ENCODE peak calls at places on chromosomes 2 and 18, in four cellular contexts. One of them, this sample, is unnamed. For H3K4me1, the result is how much of the 10 kb centered on the place peaks cover.

GRCh38 chr2:174336403-174337336 is 1.9 kb downstream of the SP9 start:
- DNase-seq in mesendoderm: peak
- DNase-seq in astrocyte: no peak
- DNase-seq in neuronal stem cell: peak
- DNase-seq in this sample: peak

GRCh38 chr2:9769171-9770005 is 73.9 kb upstream of the TAF1B start:
- DNase-seq in neuronal stem cell: no peak
- DNase-seq in mesendoderm: peak
- DNase-seq in astrocyte: peak
- DNase-seq in this sample: no peak

GRCh38 chr18:37450434-37451133 is 115.0 kb downstream of the CELF4 start:
- DNase-seq in astrocyte: no peak
- DNase-seq in mesendoderm: peak
- DNase-seq in neuronal stem cell: peak
- DNase-seq in this sample: no peak

GRCh38 chr2:71292159-71292558 is 39.4 kb upstream of the ZNF638 start:
- DNase-seq in mesendoderm: no peak
- DNase-seq in astrocyte: no peak
- DNase-seq in neuronal stem cell: no peak
- DNase-seq in this sample: no peak

GRCh38 chr2:117686699-117687098 is 127.8 kb upstream of the DDX18 start:
- DNase-seq in mesendoderm: no peak
- DNase-seq in astrocyte: no peak
- DNase-seq in neuronal stem cell: no peak
- DNase-seq in this sample: no peak

GRCh38 chr2:1770566-1771380 is 26.5 kb upstream of the PXDN start:
- DNase-seq in mesendoderm: no peak
- DNase-seq in astrocyte: no peak
- DNase-seq in neuronal stem cell: no peak
- DNase-seq in this sample: no peak

GRCh38 chr2:207828361-207829057 is 58.8 kb upstream of the FZD5 start:
- DNase-seq in neuronal stem cell: no peak
- DNase-seq in mesendoderm: no peak
- DNase-seq in astrocyte: no peak
- DNase-seq in this sample: no peak

GRCh38 chr18:61019902-61020301 is 313.3 kb upstream of the CDH20 start:
- DNase-seq in neuronal stem cell: no peak
- DNase-seq in astrocyte: no peak
- DNase-seq in mesendoderm: no peak
- DNase-seq in this sample: no peak

GRCh38 chr2:46815121-46815802 is 100.3 kb downstream of the MCFD2 start:
- DNase-seq in mesendoderm: peak
- DNase-seq in astrocyte: no peak
- DNase-seq in neuronal stem cell: no peak
- DNase-seq in this sample: peak

GRCh38 chr18:75317300-75317699 is 106.7 kb downstream of the TSHZ1 start:
- DNase-seq in neuronal stem cell: no peak
- DNase-seq in astrocyte: no peak
- DNase-seq in mesendoderm: no peak
- DNase-seq in this sample: no peak

GRCh38 chr18:75320506-75320905 is 107.0 kb downstream of the SMIM21 start:
- DNase-seq in neuronal stem cell: no peak
- DNase-seq in mesendoderm: no peak
- DNase-seq in astrocyte: no peak
- DNase-seq in this sample: no peak

GRCh38 chr18:75316826-75317225 is 106.2 kb downstream of the TSHZ1 start:
- DNase-seq in mesendoderm: no peak
- DNase-seq in astrocyte: no peak
- DNase-seq in neuronal stem cell: no peak
- DNase-seq in this sample: no peak

GRCh38 chr18:75319905-75320304 is 107.6 kb downstream of the SMIM21 start:
- DNase-seq in astrocyte: no peak
- DNase-seq in mesendoderm: no peak
- DNase-seq in neuronal stem cell: no peak
- DNase-seq in this sample: no peak

DNA sequence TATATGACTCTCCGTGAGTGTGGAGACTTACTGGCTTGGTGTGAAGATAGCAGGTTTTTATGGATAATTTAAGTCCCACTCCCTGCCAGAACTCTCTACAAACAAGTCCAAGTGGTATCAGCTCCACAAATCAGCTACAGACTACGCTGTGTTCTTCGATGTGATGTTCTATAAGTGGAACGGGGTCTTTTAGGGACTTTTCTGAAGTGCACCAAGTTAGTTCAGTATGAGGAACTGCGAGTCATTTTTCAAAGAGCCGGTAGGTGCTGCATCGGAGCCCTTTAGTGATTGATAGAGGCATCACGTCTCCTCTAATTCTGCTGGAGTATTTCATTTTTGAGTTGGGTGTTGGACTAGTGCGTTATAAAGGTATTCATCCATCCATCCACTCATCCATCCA is 107.1 kb downstream of the TSHZ1 start:
- DNase-seq in astrocyte: no peak
- DNase-seq in neuronal stem cell: no peak
- DNase-seq in mesendoderm: no peak
- DNase-seq in this sample: no peak
- H3K4me1 ChIP-seq in astrocyte: under half
- H3K4me1 ChIP-seq in neuronal stem cell: under half
- H3K4me1 ChIP-seq in mesendoderm: under half
- H3K4me1 ChIP-seq in this sample: under half

GRCh38 chr2:111705711-111706323 is 178.2 kb downstream of the ANAPC1 start:
- DNase-seq in mesendoderm: peak
- DNase-seq in astrocyte: peak
- DNase-seq in neuronal stem cell: peak
- DNase-seq in this sample: no peak
- H3K4me1 ChIP-seq in mesendoderm: under half
- H3K4me1 ChIP-seq in astrocyte: under half
- H3K4me1 ChIP-seq in neuronal stem cell: under half
- H3K4me1 ChIP-seq in this sample: under half

GRCh38 chr18:63185979-63186378 is 133.6 kb downstream of the BCL2 start:
- DNase-seq in mesendoderm: no peak
- DNase-seq in neuronal stem cell: no peak
- DNase-seq in astrocyte: no peak
- DNase-seq in this sample: no peak

GRCh38 chr18:63182247-63182771 is 137.3 kb downstream of the BCL2 start:
- DNase-seq in neuronal stem cell: no peak
- DNase-seq in astrocyte: no peak
- DNase-seq in mesendoderm: no peak
- DNase-seq in this sample: peak

GRCh38 chr18:63182861-63183260 is 136.7 kb downstream of the BCL2 start:
- DNase-seq in mesendoderm: no peak
- DNase-seq in neuronal stem cell: no peak
- DNase-seq in astrocyte: no peak
- DNase-seq in this sample: peak

GRCh38 chr18:63183263-63183662 is 136.3 kb downstream of the BCL2 start:
- DNase-seq in mesendoderm: no peak
- DNase-seq in neuronal stem cell: no peak
- DNase-seq in astrocyte: no peak
- DNase-seq in this sample: peak

DNA sequence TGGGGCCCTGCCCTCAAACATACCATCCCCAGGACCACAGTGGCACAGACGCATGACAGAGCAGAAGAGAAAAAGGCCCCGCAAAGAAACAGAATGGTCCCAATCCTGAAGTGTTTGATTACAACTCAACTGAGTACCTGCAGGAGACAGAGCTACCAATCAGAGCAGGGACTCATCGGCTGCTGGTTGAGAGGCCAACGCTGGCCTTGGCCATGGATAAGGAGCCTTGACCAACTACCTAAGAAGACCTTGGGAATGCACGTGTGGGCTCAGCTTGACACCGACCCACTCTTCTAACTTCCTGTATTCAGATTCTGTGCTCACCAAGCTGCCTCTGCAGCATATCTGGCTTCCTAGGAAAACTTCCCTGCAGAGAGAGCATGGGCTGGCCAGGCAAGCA is 135.6 kb downstream of the BCL2 start:
- DNase-seq in astrocyte: no peak
- DNase-seq in mesendoderm: no peak
- DNase-seq in neuronal stem cell: no peak
- DNase-seq in this sample: peak
- H3K4me1 ChIP-seq in astrocyte: under half
- H3K4me1 ChIP-seq in mesendoderm: under half
- H3K4me1 ChIP-seq in neuronal stem cell: under half
- H3K4me1 ChIP-seq in this sample: under half

GRCh38 chr2:38907743-38908562 is 18.3 kb downstream of the ARHGEF33 start:
- DNase-seq in astrocyte: no peak
- DNase-seq in mesendoderm: no peak
- DNase-seq in neuronal stem cell: no peak
- DNase-seq in this sample: no peak
- H3K4me1 ChIP-seq in astrocyte: under half
- H3K4me1 ChIP-seq in mesendoderm: under half
- H3K4me1 ChIP-seq in neuronal stem cell: under half
- H3K4me1 ChIP-seq in this sample: under half

DNA sequence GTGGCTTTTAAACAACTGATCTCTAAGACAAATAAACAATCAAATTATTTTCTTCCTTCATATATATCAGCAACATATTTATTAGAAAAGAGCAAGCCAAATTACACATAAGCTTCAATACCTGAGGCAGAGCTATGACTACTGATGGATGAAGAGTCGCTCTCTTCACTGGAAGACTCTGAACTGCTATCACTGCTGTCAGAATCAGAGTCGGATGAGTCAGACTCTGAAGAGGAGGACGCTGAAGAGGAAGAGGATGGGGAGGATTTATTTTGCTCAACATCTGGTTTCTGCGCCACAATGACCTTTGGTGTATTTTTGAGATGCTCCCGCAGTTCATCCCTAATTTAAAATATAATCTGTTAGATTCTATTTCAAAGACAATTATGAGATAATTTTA is 56.7 kb downstream of the CWC22 start:
- DNase-seq in astrocyte: no peak
- DNase-seq in neuronal stem cell: no peak
- DNase-seq in mesendoderm: no peak
- DNase-seq in this sample: no peak
- H3K4me1 ChIP-seq in astrocyte: under half
- H3K4me1 ChIP-seq in neuronal stem cell: under half
- H3K4me1 ChIP-seq in mesendoderm: under half
- H3K4me1 ChIP-seq in this sample: under half

GRCh38 chr2:11833601-11834000 is 87.2 kb downstream of the LPIN1 start:
- DNase-seq in mesendoderm: no peak
- DNase-seq in astrocyte: peak
- DNase-seq in neuronal stem cell: no peak
- DNase-seq in this sample: no peak

GRCh38 chr2:11832531-11832930 is 86.1 kb downstream of the LPIN1 start:
- DNase-seq in astrocyte: no peak
- DNase-seq in mesendoderm: no peak
- DNase-seq in neuronal stem cell: no peak
- DNase-seq in this sample: no peak

GRCh38 chr2:11836647-11837219 is 90.3 kb downstream of the LPIN1 start:
- DNase-seq in astrocyte: no peak
- DNase-seq in mesendoderm: no peak
- DNase-seq in neuronal stem cell: no peak
- DNase-seq in this sample: no peak

GRCh38 chr2:11837875-11838734 is 91.7 kb downstream of the LPIN1 start:
- DNase-seq in mesendoderm: no peak
- DNase-seq in neuronal stem cell: no peak
- DNase-seq in astrocyte: no peak
- DNase-seq in this sample: no peak

DNA sequence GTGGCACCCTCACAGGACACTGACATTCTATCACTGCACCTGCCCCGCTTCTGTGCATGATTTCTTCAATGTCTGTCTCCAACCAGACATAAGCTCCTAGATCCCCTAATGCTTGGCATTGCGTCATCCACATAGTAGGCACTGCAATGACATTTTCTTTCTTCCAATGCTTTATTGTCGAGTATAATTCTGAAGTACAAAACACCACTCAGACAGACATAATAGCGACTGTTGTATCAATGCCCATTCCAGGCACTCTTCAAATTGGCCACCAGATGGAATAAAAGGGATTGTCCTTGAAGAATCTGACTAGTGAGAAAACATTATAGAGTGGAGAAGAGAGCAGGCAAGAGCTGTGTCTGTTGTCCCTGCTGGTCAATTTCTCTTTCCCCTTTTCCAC is 89.0 kb downstream of the LPIN1 start:
- DNase-seq in mesendoderm: peak
- DNase-seq in astrocyte: no peak
- DNase-seq in neuronal stem cell: no peak
- DNase-seq in this sample: no peak
- H3K4me1 ChIP-seq in mesendoderm: under half
- H3K4me1 ChIP-seq in astrocyte: under half
- H3K4me1 ChIP-seq in neuronal stem cell: under half
- H3K4me1 ChIP-seq in this sample: under half